ENCODE peak calls at places on chromosomes 5 and 9, in four cellular contexts. One of them, this sample, is unnamed.

GRCh38 chr9:91374939-91375338 is 13.2 kb upstream of the AUH start:
- DNase-seq in GM20000: no peak
- DNase-seq in M059J: peak
- DNase-seq in natural killer cell treated with Interleukin-12 subunit alpha and Interleukin-12 subunit beta and Interleukin-15 and Interleukin-18, amount 100 ng/mL, for 72 hours: no peak
- DNase-seq in this sample: no peak

GRCh38 chr5:181120311-181120710 is 10.7 kb downstream of the OR2V1 start:
- DNase-seq in GM20000: no peak
- DNase-seq in M059J: peak
- DNase-seq in natural killer cell treated with Interleukin-12 subunit alpha and Interleukin-12 subunit beta and Interleukin-15 and Interleukin-18, amount 100 ng/mL, for 72 hours: no peak
- DNase-seq in this sample: no peak

GRCh38 chr9:123741214-123741613 is 188.7 kb downstream of the DENND1A start:
- DNase-seq in GM20000: no peak
- DNase-seq in M059J: no peak
- DNase-seq in natural killer cell treated with Interleukin-12 subunit alpha and Interleukin-12 subunit beta and Interleukin-15 and Interleukin-18, amount 100 ng/mL, for 72 hours: no peak
- DNase-seq in this sample: no peak

GRCh38 chr5:174323878-174324281 is 278.4 kb downstream of the NSG2 start:
- DNase-seq in GM20000: peak
- DNase-seq in M059J: peak
- DNase-seq in natural killer cell treated with Interleukin-12 subunit alpha and Interleukin-12 subunit beta and Interleukin-15 and Interleukin-18, amount 100 ng/mL, for 72 hours: no peak
- DNase-seq in this sample: no peak

GRCh38 chr9:78562021-78562420 is 265.1 kb downstream of the PSAT1 start:
- DNase-seq in GM20000: no peak
- DNase-seq in M059J: no peak
- DNase-seq in natural killer cell treated with Interleukin-12 subunit alpha and Interleukin-12 subunit beta and Interleukin-15 and Interleukin-18, amount 100 ng/mL, for 72 hours: no peak
- DNase-seq in this sample: no peak

GRCh38 chr5:4018968-4019766 is 423.5 kb downstream of the IRX1 start:
- DNase-seq in GM20000: no peak
- DNase-seq in M059J: no peak
- DNase-seq in natural killer cell treated with Interleukin-12 subunit alpha and Interleukin-12 subunit beta and Interleukin-15 and Interleukin-18, amount 100 ng/mL, for 72 hours: no peak
- DNase-seq in this sample: no peak

GRCh38 chr5:87872986-87873385 is 395.7 kb downstream of the TMEM161B start:
- DNase-seq in GM20000: no peak
- DNase-seq in M059J: no peak
- DNase-seq in natural killer cell treated with Interleukin-12 subunit alpha and Interleukin-12 subunit beta and Interleukin-15 and Interleukin-18, amount 100 ng/mL, for 72 hours: no peak
- DNase-seq in this sample: no peak

GRCh38 chr9:108834959-108835696 is 20.7 kb downstream of the ACTL7B start:
- DNase-seq in GM20000: no peak
- DNase-seq in M059J: peak
- DNase-seq in natural killer cell treated with Interleukin-12 subunit alpha and Interleukin-12 subunit beta and Interleukin-15 and Interleukin-18, amount 100 ng/mL, for 72 hours: no peak
- DNase-seq in this sample: no peak

GRCh38 chr5:36158144-36158543 is 6.2 kb downstream of the SKP2 start:
- DNase-seq in GM20000: no peak
- DNase-seq in M059J: no peak
- DNase-seq in natural killer cell treated with Interleukin-12 subunit alpha and Interleukin-12 subunit beta and Interleukin-15 and Interleukin-18, amount 100 ng/mL, for 72 hours: no peak
- DNase-seq in this sample: no peak

GRCh38 chr9:38157711-38158110 is 88.7 kb upstream of the SHB start:
- DNase-seq in GM20000: no peak
- DNase-seq in M059J: peak
- DNase-seq in natural killer cell treated with Interleukin-12 subunit alpha and Interleukin-12 subunit beta and Interleukin-15 and Interleukin-18, amount 100 ng/mL, for 72 hours: no peak
- DNase-seq in this sample: no peak

GRCh38 chr9:122370869-122371467 is at the start of gene PTGS1:
- DNase-seq in GM20000: peak
- DNase-seq in M059J: peak
- DNase-seq in natural killer cell treated with Interleukin-12 subunit alpha and Interleukin-12 subunit beta and Interleukin-15 and Interleukin-18, amount 100 ng/mL, for 72 hours: no peak
- DNase-seq in this sample: no peak

GRCh38 chr9:98978231-98978681 is 34.5 kb downstream of the COL15A1 start:
- DNase-seq in GM20000: no peak
- DNase-seq in M059J: no peak
- DNase-seq in natural killer cell treated with Interleukin-12 subunit alpha and Interleukin-12 subunit beta and Interleukin-15 and Interleukin-18, amount 100 ng/mL, for 72 hours: no peak
- DNase-seq in this sample: no peak

GRCh38 chr9:110106698-110107097 is 101.3 kb downstream of the C9orf152 start:
- DNase-seq in GM20000: no peak
- DNase-seq in M059J: no peak
- DNase-seq in natural killer cell treated with Interleukin-12 subunit alpha and Interleukin-12 subunit beta and Interleukin-15 and Interleukin-18, amount 100 ng/mL, for 72 hours: no peak
- DNase-seq in this sample: no peak